ENCODE peak calls at places on chromosomes 12 and 14, in seven cellular contexts. One of them, this sample, is unnamed.

GRCh38 chr14:20755037-20755436 is 9.3 kb downstream of the EDDM3A start:
- DNase-seq in ovary: no peak
- DNase-seq in right lobe of liver: no peak
- DNase-seq in astrocyte: no peak
- DNase-seq in neuronal stem cell: no peak
- DNase-seq in body of pancreas: no peak
- DNase-seq in cardiac muscle cell: no peak
- DNase-seq in this sample: no peak

GRCh38 chr14:88987516-88987915 is 163.1 kb downstream of the TTC8 start:
- DNase-seq in ovary: no peak
- DNase-seq in right lobe of liver: no peak
- DNase-seq in astrocyte: peak; percentile 61
- DNase-seq in neuronal stem cell: no peak
- DNase-seq in body of pancreas: no peak
- DNase-seq in cardiac muscle cell: no peak
- DNase-seq in this sample: no peak

GRCh38 chr14:69616408-69616773 is 5.0 kb downstream of the SUSD6 start:
- DNase-seq in ovary: no peak
- DNase-seq in right lobe of liver: no peak
- DNase-seq in astrocyte: no peak
- DNase-seq in neuronal stem cell: no peak
- DNase-seq in body of pancreas: no peak
- DNase-seq in cardiac muscle cell: no peak
- DNase-seq in this sample: no peak

GRCh38 chr14:77026930-77027537 is 1.5 kb downstream of the IRF2BPL start:
- DNase-seq in ovary: peak; percentile 50
- DNase-seq in right lobe of liver: no peak
- DNase-seq in astrocyte: no peak
- DNase-seq in neuronal stem cell: peak; percentile 51
- DNase-seq in body of pancreas: peak; percentile 65
- DNase-seq in cardiac muscle cell: peak; percentile 72
- DNase-seq in this sample: peak; percentile 82

GRCh38 chr14:97719931-97720330 is 922.7 kb downstream of the VRK1 start:
- DNase-seq in ovary: no peak
- DNase-seq in right lobe of liver: no peak
- DNase-seq in astrocyte: no peak
- DNase-seq in neuronal stem cell: no peak
- DNase-seq in body of pancreas: no peak
- DNase-seq in cardiac muscle cell: no peak
- DNase-seq in this sample: no peak

GRCh38 chr12:5003025-5003666 is 40.5 kb upstream of the KCNA5 start:
- DNase-seq in ovary: no peak
- DNase-seq in right lobe of liver: peak; percentile 79
- DNase-seq in astrocyte: peak; percentile 12
- DNase-seq in neuronal stem cell: peak; percentile 54
- DNase-seq in body of pancreas: peak; percentile 77
- DNase-seq in cardiac muscle cell: peak; percentile 70
- DNase-seq in this sample: peak; percentile 75

GRCh38 chr12:58877243-58877743 is 43.0 kb downstream of the LRIG3 start:
- DNase-seq in ovary: no peak
- DNase-seq in right lobe of liver: peak; percentile 72
- DNase-seq in astrocyte: peak; percentile 100
- DNase-seq in neuronal stem cell: no peak
- DNase-seq in body of pancreas: peak; percentile 88
- DNase-seq in cardiac muscle cell: peak; percentile 50
- DNase-seq in this sample: no peak

GRCh38 chr14:65159281-65160062 is 57.2 kb upstream of the MAX start:
- DNase-seq in ovary: no peak
- DNase-seq in right lobe of liver: no peak
- DNase-seq in astrocyte: peak; percentile 34
- DNase-seq in neuronal stem cell: no peak
- DNase-seq in body of pancreas: no peak
- DNase-seq in cardiac muscle cell: no peak
- DNase-seq in this sample: no peak

GRCh38 chr14:73234029-73234428 is 3.3 kb upstream of the PAPLN start:
- DNase-seq in ovary: no peak
- DNase-seq in right lobe of liver: no peak
- DNase-seq in astrocyte: no peak
- DNase-seq in neuronal stem cell: no peak
- DNase-seq in body of pancreas: no peak
- DNase-seq in cardiac muscle cell: no peak
- DNase-seq in this sample: no peak

GRCh38 chr12:96465896-96466295 is 23.5 kb upstream of the CFAP54 start:
- DNase-seq in ovary: no peak
- DNase-seq in right lobe of liver: no peak
- DNase-seq in astrocyte: no peak
- DNase-seq in neuronal stem cell: no peak
- DNase-seq in body of pancreas: no peak
- DNase-seq in cardiac muscle cell: no peak
- DNase-seq in this sample: no peak

GRCh38 chr12:53414756-53415417 is 8.8 kb upstream of the AMHR2 start:
- DNase-seq in ovary: no peak
- DNase-seq in right lobe of liver: no peak
- DNase-seq in astrocyte: no peak
- DNase-seq in neuronal stem cell: no peak
- DNase-seq in body of pancreas: no peak
- DNase-seq in cardiac muscle cell: peak; percentile 48
- DNase-seq in this sample: no peak

GRCh38 chr14:91369628-91370445 is 47.8 kb downstream of the CCDC88C start:
- DNase-seq in ovary: no peak
- DNase-seq in right lobe of liver: no peak
- DNase-seq in astrocyte: no peak
- DNase-seq in neuronal stem cell: no peak
- DNase-seq in body of pancreas: peak; percentile 61
- DNase-seq in cardiac muscle cell: no peak
- DNase-seq in this sample: no peak

GRCh38 chr12:96228566-96229248 is 34.5 kb downstream of the ELK3 start:
- DNase-seq in ovary: no peak
- DNase-seq in right lobe of liver: no peak
- DNase-seq in astrocyte: no peak
- DNase-seq in neuronal stem cell: no peak
- DNase-seq in body of pancreas: no peak
- DNase-seq in cardiac muscle cell: no peak
- DNase-seq in this sample: no peak

GRCh38 chr14:102473559-102473958 is 36.0 kb downstream of the ANKRD9 start:
- DNase-seq in ovary: no peak
- DNase-seq in right lobe of liver: no peak
- DNase-seq in astrocyte: no peak
- DNase-seq in neuronal stem cell: no peak
- DNase-seq in body of pancreas: no peak
- DNase-seq in cardiac muscle cell: no peak
- DNase-seq in this sample: no peak

GRCh38 chr14:102469261-102469660 is 40.3 kb downstream of the ANKRD9 start:
- DNase-seq in ovary: no peak
- DNase-seq in right lobe of liver: no peak
- DNase-seq in astrocyte: no peak
- DNase-seq in neuronal stem cell: no peak
- DNase-seq in body of pancreas: no peak
- DNase-seq in cardiac muscle cell: no peak
- DNase-seq in this sample: no peak

GRCh38 chr14:102472815-102473158 is 36.8 kb downstream of the ANKRD9 start:
- DNase-seq in ovary: no peak
- DNase-seq in right lobe of liver: no peak
- DNase-seq in astrocyte: no peak
- DNase-seq in neuronal stem cell: no peak
- DNase-seq in body of pancreas: no peak
- DNase-seq in cardiac muscle cell: no peak
- DNase-seq in this sample: no peak

GRCh38 chr14:102474934-102475333 is 34.6 kb downstream of the ANKRD9 start:
- DNase-seq in ovary: peak; percentile 58
- DNase-seq in right lobe of liver: no peak
- DNase-seq in astrocyte: peak; percentile 13
- DNase-seq in neuronal stem cell: no peak
- DNase-seq in body of pancreas: peak; percentile 72
- DNase-seq in cardiac muscle cell: peak; percentile 57
- DNase-seq in this sample: peak; percentile 85

GRCh38 chr14:102471921-102472814 is 37.4 kb downstream of the ANKRD9 start:
- DNase-seq in ovary: no peak
- DNase-seq in right lobe of liver: no peak
- DNase-seq in astrocyte: no peak
- DNase-seq in neuronal stem cell: no peak
- DNase-seq in body of pancreas: no peak
- DNase-seq in cardiac muscle cell: no peak
- DNase-seq in this sample: no peak
- H3K27ac ChIP-seq in ovary: no peak overlapping the region
- H3K27ac ChIP-seq in right lobe of liver: no peak overlapping the region
- H3K27ac ChIP-seq in astrocyte: no peak overlapping the region
- H3K27ac ChIP-seq in neuronal stem cell: no peak overlapping the region
- H3K27ac ChIP-seq in body of pancreas: no peak overlapping the region
- H3K27ac ChIP-seq in cardiac muscle cell: no peak overlapping the region
- H3K27ac ChIP-seq in this sample: peak overlapping the region; percentile 71

GRCh38 chr12:49882248-49882850 is 21.4 kb downstream of the FAIM2 start:
- DNase-seq in ovary: no peak
- DNase-seq in right lobe of liver: no peak
- DNase-seq in astrocyte: no peak
- DNase-seq in neuronal stem cell: peak; percentile 51
- DNase-seq in body of pancreas: no peak
- DNase-seq in cardiac muscle cell: no peak
- DNase-seq in this sample: no peak
- H3K4me1 ChIP-seq in ovary: no peaks in the 10 kb centered on the region
- H3K4me1 ChIP-seq in right lobe of liver: no peaks in the 10 kb centered on the region
- H3K4me1 ChIP-seq in astrocyte: no peaks in the 10 kb centered on the region
- H3K4me1 ChIP-seq in neuronal stem cell: peaks cover 11% of the 10 kb centered on the region
- H3K4me1 ChIP-seq in body of pancreas: no peaks in the 10 kb centered on the region
- H3K4me1 ChIP-seq in cardiac muscle cell: peaks cover 19% of the 10 kb centered on the region
- H3K4me1 ChIP-seq in this sample: no peaks in the 10 kb centered on the region

GRCh38 chr14:31968107-31968810 is 108.8 kb upstream of the ARHGAP5 start:
- DNase-seq in ovary: no peak
- DNase-seq in right lobe of liver: no peak
- DNase-seq in astrocyte: peak; percentile 74
- DNase-seq in neuronal stem cell: no peak
- DNase-seq in body of pancreas: no peak
- DNase-seq in cardiac muscle cell: peak; percentile 37
- DNase-seq in this sample: no peak
- H3K27ac ChIP-seq in ovary: peak overlapping the region; percentile 64
- H3K27ac ChIP-seq in right lobe of liver: no peak overlapping the region
- H3K27ac ChIP-seq in astrocyte: no peak overlapping the region
- H3K27ac ChIP-seq in neuronal stem cell: no peak overlapping the region
- H3K27ac ChIP-seq in body of pancreas: peak overlapping the region; percentile 53
- H3K27ac ChIP-seq in cardiac muscle cell: no peak overlapping the region
- H3K27ac ChIP-seq in this sample: no peak overlapping the region

GRCh38 chr14:101474563-101475467 is 86.5 kb upstream of the DIO3 start:
- DNase-seq in ovary: no peak
- DNase-seq in right lobe of liver: peak; percentile 34
- DNase-seq in astrocyte: no peak
- DNase-seq in neuronal stem cell: no peak
- DNase-seq in body of pancreas: no peak
- DNase-seq in cardiac muscle cell: no peak
- DNase-seq in this sample: no peak

GRCh38 chr14:101476931-101477553 is 84.3 kb upstream of the DIO3 start:
- DNase-seq in ovary: peak; percentile 23
- DNase-seq in right lobe of liver: peak; percentile 65
- DNase-seq in astrocyte: no peak
- DNase-seq in neuronal stem cell: no peak
- DNase-seq in body of pancreas: peak; percentile 92
- DNase-seq in cardiac muscle cell: no peak
- DNase-seq in this sample: no peak

GRCh38 chr14:101473795-101474562 is 87.3 kb upstream of the DIO3 start:
- DNase-seq in ovary: no peak
- DNase-seq in right lobe of liver: peak; percentile 33
- DNase-seq in astrocyte: no peak
- DNase-seq in neuronal stem cell: no peak
- DNase-seq in body of pancreas: no peak
- DNase-seq in cardiac muscle cell: no peak
- DNase-seq in this sample: no peak

GRCh38 chr14:101476258-101476930 is 84.9 kb upstream of the DIO3 start:
- DNase-seq in ovary: no peak
- DNase-seq in right lobe of liver: peak; percentile 51
- DNase-seq in astrocyte: no peak
- DNase-seq in neuronal stem cell: no peak
- DNase-seq in body of pancreas: peak; percentile 81
- DNase-seq in cardiac muscle cell: no peak
- DNase-seq in this sample: no peak

DNA sequence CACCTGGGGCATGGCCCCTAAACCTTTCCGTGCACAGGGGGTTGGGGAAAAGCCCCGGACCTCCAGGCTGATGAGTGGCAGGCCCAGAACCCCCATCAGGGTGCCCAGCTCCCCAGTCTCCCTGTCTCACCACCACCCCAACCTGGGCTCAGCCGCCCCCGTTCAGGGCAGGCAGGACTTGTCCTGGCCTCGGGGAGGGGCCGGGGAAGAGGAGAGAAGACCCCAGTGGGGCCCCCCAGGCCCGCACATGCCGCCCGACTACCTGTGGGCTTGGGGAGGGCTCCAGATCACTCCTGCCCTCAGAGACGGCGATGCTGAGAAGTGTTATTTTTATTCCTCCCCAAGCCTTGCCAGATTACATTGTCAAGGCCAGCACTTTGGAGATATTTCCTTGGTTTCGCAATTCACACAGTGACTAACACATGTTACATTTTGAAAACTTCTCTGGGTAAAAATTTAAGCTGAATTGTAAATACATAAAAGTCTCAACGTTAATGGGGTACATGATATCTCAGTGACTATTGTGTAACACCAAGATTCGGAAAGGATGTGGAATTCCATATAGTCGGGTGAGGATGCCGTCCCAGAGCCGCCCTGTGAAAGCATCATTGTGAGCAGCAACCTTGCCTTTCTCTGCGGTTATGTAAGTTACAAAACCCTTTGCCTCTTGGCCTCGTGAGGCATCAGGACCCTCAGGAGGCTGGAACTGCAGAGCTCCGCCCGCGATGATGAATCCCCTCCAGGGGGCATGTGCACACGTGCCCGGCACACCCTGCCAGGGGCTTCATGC is 85.6 kb upstream of the DIO3 start:
- DNase-seq in ovary: peak; percentile 82
- DNase-seq in right lobe of liver: peak; percentile 40
- DNase-seq in astrocyte: peak; percentile 66
- DNase-seq in neuronal stem cell: no peak
- DNase-seq in body of pancreas: peak; percentile 60
- DNase-seq in cardiac muscle cell: peak; percentile 95
- DNase-seq in this sample: peak; percentile 46
- H3K4me1 ChIP-seq in ovary: peaks cover 20% of the 10 kb centered on the region
- H3K4me1 ChIP-seq in right lobe of liver: no peaks in the 10 kb centered on the region
- H3K4me1 ChIP-seq in astrocyte: peaks cover 7% of the 10 kb centered on the region
- H3K4me1 ChIP-seq in neuronal stem cell: peaks cover 8% of the 10 kb centered on the region
- H3K4me1 ChIP-seq in body of pancreas: peaks cover 41% of the 10 kb centered on the region
- H3K4me1 ChIP-seq in cardiac muscle cell: peaks cover 7% of the 10 kb centered on the region
- H3K4me1 ChIP-seq in this sample: no peaks in the 10 kb centered on the region

DNA sequence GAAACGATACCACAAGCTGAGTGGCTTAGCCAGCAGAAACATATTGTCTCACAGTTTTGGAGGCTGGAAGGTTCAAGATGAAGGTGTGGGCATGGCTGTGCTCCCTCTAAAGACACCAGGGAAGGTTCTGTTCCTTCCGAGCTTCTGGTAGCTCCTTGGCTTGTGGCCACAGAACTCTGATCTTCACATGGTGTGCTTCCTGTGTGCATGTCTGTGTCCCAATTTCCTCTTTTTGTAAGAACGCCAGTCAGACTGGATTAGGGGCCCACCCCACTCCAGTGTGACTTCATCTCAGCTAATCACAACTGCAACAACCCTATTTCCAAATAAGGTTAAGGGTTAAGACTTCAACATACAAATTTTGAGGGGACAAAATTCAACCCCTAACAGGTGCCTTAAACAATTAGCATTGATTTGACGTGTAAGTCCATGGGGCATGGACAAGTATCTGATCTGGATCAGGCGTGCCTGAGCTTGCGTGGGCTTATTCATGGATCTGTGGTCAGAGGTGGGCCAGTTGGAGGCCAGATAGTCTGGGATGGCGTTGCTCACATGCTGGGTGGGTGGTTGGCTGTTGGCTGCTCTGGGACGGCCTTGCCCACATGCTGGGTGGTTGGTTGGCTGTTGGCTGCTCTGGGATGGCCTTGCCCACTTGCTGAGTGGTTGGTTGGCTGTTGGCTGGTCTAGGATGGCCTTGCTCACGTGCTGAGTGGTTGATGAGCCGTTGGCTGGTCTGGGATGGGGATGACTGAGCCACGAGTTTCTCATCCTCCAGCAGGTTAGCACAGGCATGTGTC is 88.5 kb downstream of the LGMN start:
- DNase-seq in ovary: no peak
- DNase-seq in right lobe of liver: peak; percentile 69
- DNase-seq in astrocyte: no peak
- DNase-seq in neuronal stem cell: no peak
- DNase-seq in body of pancreas: peak; percentile 32
- DNase-seq in cardiac muscle cell: peak; percentile 76
- DNase-seq in this sample: no peak
- H3K27ac ChIP-seq in ovary: no peak overlapping the region
- H3K27ac ChIP-seq in right lobe of liver: peak overlapping the region; percentile 24
- H3K27ac ChIP-seq in astrocyte: no peak overlapping the region
- H3K27ac ChIP-seq in neuronal stem cell: no peak overlapping the region
- H3K27ac ChIP-seq in body of pancreas: peak overlapping the region; percentile 4
- H3K27ac ChIP-seq in cardiac muscle cell: no peak overlapping the region
- H3K27ac ChIP-seq in this sample: no peak overlapping the region

This sample was measured in psoas muscle.